ENCODE peak calls at places on chromosomes 11 and 22, in seven cellular contexts. One of them, this sample, is unnamed.

GRCh38 chr22:24503137-24503850 is 8.2 kb downstream of the UPB1 start:
- DNase-seq in mesenchymal stem cell: peak
- DNase-seq in neuronal stem cell: no peak
- DNase-seq in H1: peak
- DNase-seq in trophoblast cell: peak
- DNase-seq in mesendoderm: peak
- DNase-seq in IMR-90: peak
- DNase-seq in this sample: peak

GRCh38 chr11:6631356-6631890 is 12.2 kb upstream of the TPP1 start:
- DNase-seq in mesenchymal stem cell: no peak
- DNase-seq in neuronal stem cell: no peak
- DNase-seq in H1: no peak
- DNase-seq in trophoblast cell: no peak
- DNase-seq in mesendoderm: no peak
- DNase-seq in IMR-90: no peak
- DNase-seq in this sample: peak

GRCh38 chr11:70082829-70083228 is 4.7 kb downstream of the ANO1 start:
- DNase-seq in mesenchymal stem cell: no peak
- DNase-seq in neuronal stem cell: no peak
- DNase-seq in H1: no peak
- DNase-seq in trophoblast cell: peak
- DNase-seq in mesendoderm: peak
- DNase-seq in IMR-90: no peak
- DNase-seq in this sample: no peak

GRCh38 chr11:113546757-113547507 is 71.7 kb upstream of the DRD2 start:
- DNase-seq in mesenchymal stem cell: peak
- DNase-seq in neuronal stem cell: no peak
- DNase-seq in H1: no peak
- DNase-seq in trophoblast cell: no peak
- DNase-seq in mesendoderm: no peak
- DNase-seq in IMR-90: peak
- DNase-seq in this sample: no peak

GRCh38 chr11:131690776-131691557 is 320.6 kb downstream of the NTM start:
- DNase-seq in mesenchymal stem cell: no peak
- DNase-seq in neuronal stem cell: no peak
- DNase-seq in H1: no peak
- DNase-seq in trophoblast cell: no peak
- DNase-seq in mesendoderm: no peak
- DNase-seq in IMR-90: no peak
- DNase-seq in this sample: no peak

GRCh38 chr11:83736689-83737088 is 450.5 kb upstream of the CCDC90B start:
- DNase-seq in mesenchymal stem cell: no peak
- DNase-seq in neuronal stem cell: no peak
- DNase-seq in H1: no peak
- DNase-seq in trophoblast cell: no peak
- DNase-seq in mesendoderm: no peak
- DNase-seq in IMR-90: no peak
- DNase-seq in this sample: no peak

GRCh38 chr22:39748877-39749276 is 144.7 kb downstream of the ENTHD1 start:
- DNase-seq in mesenchymal stem cell: peak
- DNase-seq in neuronal stem cell: no peak
- DNase-seq in H1: no peak
- DNase-seq in trophoblast cell: peak
- DNase-seq in mesendoderm: no peak
- DNase-seq in IMR-90: peak
- DNase-seq in this sample: no peak

GRCh38 chr11:10856689-10857603 is 907 bp downstream of the ZBED5 start:
- DNase-seq in mesenchymal stem cell: peak
- DNase-seq in neuronal stem cell: peak
- DNase-seq in H1: no peak
- DNase-seq in trophoblast cell: peak
- DNase-seq in mesendoderm: peak
- DNase-seq in IMR-90: peak
- DNase-seq in this sample: no peak

GRCh38 chr22:49297286-49297870 is 530.3 kb downstream of the BRD1 start:
- DNase-seq in mesenchymal stem cell: no peak
- DNase-seq in neuronal stem cell: no peak
- DNase-seq in H1: peak
- DNase-seq in trophoblast cell: no peak
- DNase-seq in mesendoderm: no peak
- DNase-seq in IMR-90: no peak
- DNase-seq in this sample: peak

GRCh38 chr22:47504962-47505361 is 742.5 kb downstream of the TBC1D22A start:
- DNase-seq in mesenchymal stem cell: no peak
- DNase-seq in neuronal stem cell: no peak
- DNase-seq in H1: no peak
- DNase-seq in trophoblast cell: no peak
- DNase-seq in mesendoderm: no peak
- DNase-seq in IMR-90: no peak
- DNase-seq in this sample: no peak

GRCh38 chr11:72431846-72432245 is 2.5 kb downstream of the CLPB start:
- DNase-seq in mesenchymal stem cell: no peak
- DNase-seq in neuronal stem cell: no peak
- DNase-seq in H1: no peak
- DNase-seq in trophoblast cell: peak
- DNase-seq in mesendoderm: no peak
- DNase-seq in IMR-90: no peak
- DNase-seq in this sample: no peak

GRCh38 chr11:58893899-58894298 is 45.4 kb upstream of the GLYATL1 start:
- DNase-seq in mesenchymal stem cell: no peak
- DNase-seq in neuronal stem cell: no peak
- DNase-seq in H1: no peak
- DNase-seq in trophoblast cell: no peak
- DNase-seq in mesendoderm: no peak
- DNase-seq in IMR-90: no peak
- DNase-seq in this sample: no peak

GRCh38 chr11:65569164-65569972 is 909 bp upstream of the ZNRD2 start:
- DNase-seq in mesenchymal stem cell: no peak
- DNase-seq in neuronal stem cell: no peak
- DNase-seq in H1: no peak
- DNase-seq in trophoblast cell: no peak
- DNase-seq in mesendoderm: no peak
- DNase-seq in IMR-90: no peak
- DNase-seq in this sample: no peak

GRCh38 chr11:86116386-86116726 is 47.5 kb upstream of the PICALM start:
- DNase-seq in mesenchymal stem cell: peak
- DNase-seq in neuronal stem cell: no peak
- DNase-seq in H1: no peak
- DNase-seq in trophoblast cell: no peak
- DNase-seq in mesendoderm: no peak
- DNase-seq in IMR-90: peak
- DNase-seq in this sample: no peak

GRCh38 chr11:122863704-122864326 is 18.7 kb upstream of the JHY start:
- DNase-seq in mesenchymal stem cell: peak
- DNase-seq in neuronal stem cell: no peak
- DNase-seq in H1: no peak
- DNase-seq in trophoblast cell: peak
- DNase-seq in mesendoderm: no peak
- DNase-seq in IMR-90: peak
- DNase-seq in this sample: no peak

GRCh38 chr11:134019500-134019899 is 49.4 kb upstream of the JAM3 start:
- DNase-seq in mesenchymal stem cell: no peak
- DNase-seq in neuronal stem cell: no peak
- DNase-seq in H1: no peak
- DNase-seq in trophoblast cell: no peak
- DNase-seq in mesendoderm: no peak
- DNase-seq in IMR-90: no peak
- DNase-seq in this sample: no peak

GRCh38 chr11:123707606-123708205 is 33.8 kb downstream of the ZNF202 start:
- DNase-seq in mesenchymal stem cell: peak
- DNase-seq in neuronal stem cell: peak
- DNase-seq in H1: peak
- DNase-seq in trophoblast cell: peak
- DNase-seq in mesendoderm: peak
- DNase-seq in IMR-90: peak
- DNase-seq in this sample: peak

GRCh38 chr11:73388241-73389133 is 12.3 kb downstream of the RELT start:
- DNase-seq in mesenchymal stem cell: no peak
- DNase-seq in neuronal stem cell: no peak
- DNase-seq in H1: no peak
- DNase-seq in trophoblast cell: no peak
- DNase-seq in mesendoderm: peak
- DNase-seq in IMR-90: no peak
- DNase-seq in this sample: no peak

GRCh38 chr11:86103808-86104207 is 34.9 kb upstream of the PICALM start:
- DNase-seq in mesenchymal stem cell: no peak
- DNase-seq in neuronal stem cell: no peak
- DNase-seq in H1: no peak
- DNase-seq in trophoblast cell: peak
- DNase-seq in mesendoderm: no peak
- DNase-seq in IMR-90: peak
- DNase-seq in this sample: no peak

GRCh38 chr11:65431452-65432132 is 9.0 kb downstream of the NEAT1 start:
- DNase-seq in mesenchymal stem cell: peak
- DNase-seq in neuronal stem cell: no peak
- DNase-seq in H1: no peak
- DNase-seq in trophoblast cell: peak
- DNase-seq in mesendoderm: no peak
- DNase-seq in IMR-90: peak
- DNase-seq in this sample: no peak

GRCh38 chr11:11461473-11461872 is 108.4 kb upstream of the CSNK2A3 start:
- DNase-seq in mesenchymal stem cell: peak
- DNase-seq in neuronal stem cell: no peak
- DNase-seq in H1: no peak
- DNase-seq in trophoblast cell: no peak
- DNase-seq in mesendoderm: no peak
- DNase-seq in IMR-90: no peak
- DNase-seq in this sample: no peak

GRCh38 chr11:126833020-126833419 is 167.6 kb downstream of the KIRREL3 start:
- DNase-seq in mesenchymal stem cell: no peak
- DNase-seq in neuronal stem cell: no peak
- DNase-seq in H1: no peak
- DNase-seq in trophoblast cell: no peak
- DNase-seq in mesendoderm: no peak
- DNase-seq in IMR-90: no peak
- DNase-seq in this sample: no peak

GRCh38 chr11:65643971-65644370 is 6.1 kb downstream of the SIPA1 start:
- DNase-seq in mesenchymal stem cell: no peak
- DNase-seq in neuronal stem cell: no peak
- DNase-seq in H1: no peak
- DNase-seq in trophoblast cell: no peak
- DNase-seq in mesendoderm: peak
- DNase-seq in IMR-90: no peak
- DNase-seq in this sample: peak

GRCh38 chr22:36239150-36239400 is 252 bp downstream of the APOL2 start:
- DNase-seq in mesenchymal stem cell: no peak
- DNase-seq in neuronal stem cell: no peak
- DNase-seq in H1: no peak
- DNase-seq in trophoblast cell: no peak
- DNase-seq in mesendoderm: no peak
- DNase-seq in IMR-90: no peak
- DNase-seq in this sample: no peak
- H3K9ac ChIP-seq in mesenchymal stem cell: peak
- H3K9ac ChIP-seq in neuronal stem cell: no peak
- H3K9ac ChIP-seq in H1: no peak
- H3K9ac ChIP-seq in trophoblast cell: no peak
- H3K9ac ChIP-seq in mesendoderm: peak
- H3K9ac ChIP-seq in IMR-90: peak
- H3K9ac ChIP-seq in this sample: peak

GRCh38 chr11:92697461-92698314 is 271.8 kb upstream of the MTNR1B start:
- DNase-seq in mesenchymal stem cell: no peak
- DNase-seq in neuronal stem cell: no peak
- DNase-seq in H1: no peak
- DNase-seq in trophoblast cell: no peak
- DNase-seq in mesendoderm: no peak
- DNase-seq in IMR-90: peak
- DNase-seq in this sample: no peak

GRCh38 chr11:92693146-92693545 is 276.3 kb upstream of the MTNR1B start:
- DNase-seq in mesenchymal stem cell: no peak
- DNase-seq in neuronal stem cell: no peak
- DNase-seq in H1: no peak
- DNase-seq in trophoblast cell: no peak
- DNase-seq in mesendoderm: no peak
- DNase-seq in IMR-90: peak
- DNase-seq in this sample: no peak

GRCh38 chr11:92702037-92702436 is 267.4 kb upstream of the MTNR1B start:
- DNase-seq in mesenchymal stem cell: no peak
- DNase-seq in neuronal stem cell: no peak
- DNase-seq in H1: no peak
- DNase-seq in trophoblast cell: no peak
- DNase-seq in mesendoderm: no peak
- DNase-seq in IMR-90: peak
- DNase-seq in this sample: no peak

GRCh38 chr11:92698742-92699141 is 270.7 kb upstream of the MTNR1B start:
- DNase-seq in mesenchymal stem cell: no peak
- DNase-seq in neuronal stem cell: no peak
- DNase-seq in H1: no peak
- DNase-seq in trophoblast cell: no peak
- DNase-seq in mesendoderm: no peak
- DNase-seq in IMR-90: no peak
- DNase-seq in this sample: no peak

GRCh38 chr11:92696076-92696475 is 273.4 kb upstream of the MTNR1B start:
- DNase-seq in mesenchymal stem cell: no peak
- DNase-seq in neuronal stem cell: no peak
- DNase-seq in H1: no peak
- DNase-seq in trophoblast cell: peak
- DNase-seq in mesendoderm: no peak
- DNase-seq in IMR-90: no peak
- DNase-seq in this sample: no peak
- H3K4ac ChIP-seq in mesenchymal stem cell: no peak
- H3K4ac ChIP-seq in neuronal stem cell: no peak
- H3K4ac ChIP-seq in H1: no peak
- H3K4ac ChIP-seq in trophoblast cell: no peak
- H3K4ac ChIP-seq in mesendoderm: no peak
- H3K4ac ChIP-seq in IMR-90: no peak
- H3K4ac ChIP-seq in this sample: no peak

DNA sequence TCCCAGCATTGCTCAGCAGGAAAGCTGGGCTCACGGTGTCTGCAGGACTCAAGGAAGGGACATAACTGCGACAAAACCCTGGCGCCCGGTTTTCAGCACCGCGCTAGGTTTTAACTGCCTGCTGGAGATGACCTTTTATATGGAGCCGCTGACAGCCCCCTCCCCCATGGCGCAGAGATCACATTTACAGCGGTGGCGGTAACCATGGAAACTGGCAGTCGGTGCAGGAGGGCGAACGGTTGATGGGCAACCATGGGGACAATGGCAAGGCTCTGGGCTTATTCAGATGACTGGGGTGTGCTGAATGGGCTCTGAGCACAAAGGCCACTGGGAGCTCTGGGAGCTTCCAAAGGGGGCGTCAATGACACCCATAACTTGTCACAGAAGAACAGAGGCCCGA is 37.2 kb downstream of the CELSR1 start:
- DNase-seq in mesenchymal stem cell: no peak
- DNase-seq in neuronal stem cell: peak
- DNase-seq in H1: peak
- DNase-seq in trophoblast cell: no peak
- DNase-seq in mesendoderm: peak
- DNase-seq in IMR-90: no peak
- DNase-seq in this sample: peak
- H3K9ac ChIP-seq in mesenchymal stem cell: no peak
- H3K9ac ChIP-seq in neuronal stem cell: no peak
- H3K9ac ChIP-seq in H1: no peak
- H3K9ac ChIP-seq in trophoblast cell: no peak
- H3K9ac ChIP-seq in mesendoderm: no peak
- H3K9ac ChIP-seq in IMR-90: no peak
- H3K9ac ChIP-seq in this sample: no peak

DNA sequence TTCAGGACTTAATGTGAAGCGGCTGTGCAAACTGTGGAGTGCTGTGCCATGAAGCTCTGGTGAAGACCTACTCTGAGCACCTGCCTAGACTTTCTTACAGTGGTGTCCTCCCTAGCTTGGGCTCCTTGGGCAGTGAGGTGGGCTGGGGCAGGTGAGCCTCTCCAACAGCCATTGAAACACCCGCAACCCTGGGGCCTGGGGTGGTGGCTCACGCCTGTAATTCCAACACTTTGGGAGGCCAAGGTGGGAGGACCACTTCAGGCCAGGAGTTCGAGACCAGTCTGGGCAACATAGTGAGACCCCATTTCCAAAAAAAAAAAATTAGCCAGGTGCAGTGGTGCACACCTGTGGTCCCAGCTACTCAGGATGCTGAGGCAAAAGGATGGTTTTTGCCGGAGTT is 14.3 kb upstream of the SEC14L3 start:
- DNase-seq in mesenchymal stem cell: no peak
- DNase-seq in neuronal stem cell: no peak
- DNase-seq in H1: no peak
- DNase-seq in trophoblast cell: no peak
- DNase-seq in mesendoderm: no peak
- DNase-seq in IMR-90: no peak
- DNase-seq in this sample: no peak
- H3K4ac ChIP-seq in mesenchymal stem cell: no peak
- H3K4ac ChIP-seq in neuronal stem cell: no peak
- H3K4ac ChIP-seq in H1: no peak
- H3K4ac ChIP-seq in trophoblast cell: no peak
- H3K4ac ChIP-seq in mesendoderm: no peak
- H3K4ac ChIP-seq in IMR-90: no peak
- H3K4ac ChIP-seq in this sample: no peak

This sample was measured in H9.